ENCODE peak calls at places on chromosomes 3 and 15, in four cellular contexts. One of them, this sample, is unnamed.

GRCh38 chr3:24522155-24522579 is 27.5 kb upstream of the THRB start:
- DNase-seq in GM23248: no peak
- DNase-seq in fibroblast of lung: no peak
- DNase-seq in hepatocyte: peak; percentile 49
- DNase-seq in this sample: no peak

GRCh38 chr3:29347412-29347811 is 66.5 kb downstream of the RBMS3 start:
- DNase-seq in GM23248: no peak
- DNase-seq in fibroblast of lung: no peak
- DNase-seq in hepatocyte: no peak
- DNase-seq in this sample: no peak

GRCh38 chr3:187960820-187961219 is 193.1 kb upstream of the LPP start:
- DNase-seq in GM23248: peak; percentile 70
- DNase-seq in fibroblast of lung: peak; percentile 84
- DNase-seq in hepatocyte: no peak
- DNase-seq in this sample: peak; percentile 74

GRCh38 chr3:127211118-127212060 is 18.5 kb downstream of the PRR23E start:
- DNase-seq in GM23248: no peak
- DNase-seq in fibroblast of lung: no peak
- DNase-seq in hepatocyte: no peak
- DNase-seq in this sample: no peak

GRCh38 chr3:134336587-134336986 is 37.7 kb downstream of the AMOTL2 start:
- DNase-seq in GM23248: peak; percentile 78
- DNase-seq in fibroblast of lung: peak; percentile 85
- DNase-seq in hepatocyte: peak; percentile 62
- DNase-seq in this sample: peak; percentile 79

GRCh38 chr15:41978534-41978933 is 6.2 kb upstream of the EHD4 start:
- DNase-seq in GM23248: no peak
- DNase-seq in fibroblast of lung: no peak
- DNase-seq in hepatocyte: no peak
- DNase-seq in this sample: no peak

GRCh38 chr15:63449711-63450110 is 54.7 kb upstream of the USP3 start:
- DNase-seq in GM23248: peak; percentile 41
- DNase-seq in fibroblast of lung: no peak
- DNase-seq in hepatocyte: peak; percentile 47
- DNase-seq in this sample: no peak

GRCh38 chr15:47813985-47814384 is 96.7 kb downstream of the SEMA6D start:
- DNase-seq in GM23248: no peak
- DNase-seq in fibroblast of lung: no peak
- DNase-seq in hepatocyte: no peak
- DNase-seq in this sample: no peak

GRCh38 chr15:67010898-67011619 is 54.3 kb upstream of the SMAD3 start:
- DNase-seq in GM23248: no peak
- DNase-seq in fibroblast of lung: peak; percentile 42
- DNase-seq in hepatocyte: no peak
- DNase-seq in this sample: peak; percentile 25

GRCh38 chr3:30496496-30496966 is 109.9 kb upstream of the TGFBR2 start:
- DNase-seq in GM23248: peak; percentile 91
- DNase-seq in fibroblast of lung: peak; percentile 94
- DNase-seq in hepatocyte: peak; percentile 47
- DNase-seq in this sample: peak; percentile 90

GRCh38 chr15:74614744-74615312 is 808 bp upstream of the CLK3 start:
- DNase-seq in GM23248: peak; percentile 91
- DNase-seq in fibroblast of lung: peak; percentile 67
- DNase-seq in hepatocyte: peak; percentile 93
- DNase-seq in this sample: peak; percentile 46

GRCh38 chr15:89104172-89104564 is 15.9 kb downstream of the ABHD2 start:
- DNase-seq in GM23248: peak; percentile 69
- DNase-seq in fibroblast of lung: peak; percentile 47
- DNase-seq in hepatocyte: no peak
- DNase-seq in this sample: peak; percentile 33

GRCh38 chr15:91517491-91518200 is 335.9 kb upstream of the SLCO3A1 start:
- DNase-seq in GM23248: peak; percentile 68
- DNase-seq in fibroblast of lung: peak; percentile 67
- DNase-seq in hepatocyte: no peak
- DNase-seq in this sample: peak; percentile 64

GRCh38 chr3:105938101-105938500 is 69.3 kb upstream of the CBLB start:
- DNase-seq in GM23248: peak; percentile 65
- DNase-seq in fibroblast of lung: peak; percentile 59
- DNase-seq in hepatocyte: peak; percentile 21
- DNase-seq in this sample: peak; percentile 46

GRCh38 chr3:143820466-143821221 is 27.6 kb downstream of the SLC9A9 start:
- DNase-seq in GM23248: no peak
- DNase-seq in fibroblast of lung: peak; percentile 8
- DNase-seq in hepatocyte: no peak
- DNase-seq in this sample: no peak

GRCh38 chr3:59981377-59981776 is 931.6 kb upstream of the CFAP20DC start:
- DNase-seq in GM23248: no peak
- DNase-seq in fibroblast of lung: no peak
- DNase-seq in hepatocyte: no peak
- DNase-seq in this sample: no peak

GRCh38 chr15:40695469-40695910 is 516 bp downstream of the RAD51 start:
- DNase-seq in GM23248: peak; percentile 63
- DNase-seq in fibroblast of lung: peak; percentile 37
- DNase-seq in hepatocyte: peak; percentile 33
- DNase-seq in this sample: peak; percentile 22

GRCh38 chr3:1235526-1236120 is 142.8 kb downstream of the CNTN6 start:
- DNase-seq in GM23248: no peak
- DNase-seq in fibroblast of lung: no peak
- DNase-seq in hepatocyte: no peak
- DNase-seq in this sample: no peak

GRCh38 chr3:194548346-194549321 is 61.8 kb upstream of the ATP13A3 start:
- DNase-seq in GM23248: no peak
- DNase-seq in fibroblast of lung: peak; percentile 65
- DNase-seq in hepatocyte: peak; percentile 19
- DNase-seq in this sample: peak; percentile 68

GRCh38 chr3:105274958-105275357 is 91.8 kb upstream of the ALCAM start:
- DNase-seq in GM23248: peak; percentile 70
- DNase-seq in fibroblast of lung: peak; percentile 66
- DNase-seq in hepatocyte: no peak
- DNase-seq in this sample: peak; percentile 52

GRCh38 chr3:104755791-104756190 is 610.9 kb upstream of the ALCAM start:
- DNase-seq in GM23248: no peak
- DNase-seq in fibroblast of lung: no peak
- DNase-seq in hepatocyte: no peak
- DNase-seq in this sample: no peak

GRCh38 chr3:72310028-72310987 is 525.4 kb upstream of the PROK2 start:
- DNase-seq in GM23248: peak; percentile 87
- DNase-seq in fibroblast of lung: peak; percentile 71
- DNase-seq in hepatocyte: peak; percentile 37
- DNase-seq in this sample: peak; percentile 53

GRCh38 chr3:65146149-65146548 is 458.3 kb upstream of the ADAMTS9 start:
- DNase-seq in GM23248: peak; percentile 25
- DNase-seq in fibroblast of lung: peak; percentile 72
- DNase-seq in hepatocyte: peak; percentile 75
- DNase-seq in this sample: peak; percentile 67

GRCh38 chr3:190345878-190346277 is 23.6 kb upstream of the CLDN1 start:
- DNase-seq in GM23248: no peak
- DNase-seq in fibroblast of lung: peak; percentile 16
- DNase-seq in hepatocyte: no peak
- DNase-seq in this sample: no peak
- H3K27ac ChIP-seq in GM23248: peak overlapping the region; percentile 89
- H3K27ac ChIP-seq in fibroblast of lung: peak overlapping the region; percentile 52
- H3K27ac ChIP-seq in hepatocyte: peak overlapping the region; percentile 84
- H3K27ac ChIP-seq in this sample: peak overlapping the region; percentile 94

DNA sequence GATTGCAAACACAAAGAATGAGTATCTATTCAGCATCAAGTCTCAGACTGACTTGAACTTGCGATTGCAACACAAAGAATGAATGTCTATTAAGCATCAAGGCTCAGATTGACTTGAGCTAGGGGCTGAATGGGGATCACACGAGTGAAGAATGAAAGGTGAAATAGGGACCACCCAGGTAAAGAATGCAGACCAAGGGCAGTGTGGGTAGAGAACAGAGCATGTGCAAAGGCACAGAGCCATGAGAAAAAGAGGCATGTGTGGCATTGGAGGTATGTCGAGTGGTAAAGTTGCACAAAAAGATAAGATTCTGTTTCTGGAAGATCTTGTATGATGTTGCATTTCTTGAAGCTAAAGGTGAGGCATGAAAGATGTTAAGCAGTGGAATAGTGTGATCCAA is 119.4 kb upstream of the GPR149 start:
- DNase-seq in GM23248: no peak
- DNase-seq in fibroblast of lung: no peak
- DNase-seq in hepatocyte: no peak
- DNase-seq in this sample: no peak
- TF ChIP-seq EZH2 in GM23248: no peak
- TF ChIP-seq EZH2 in fibroblast of lung: no peak
- TF ChIP-seq EZH2 in hepatocyte: no peak
- TF ChIP-seq EZH2 in this sample: no peak

DNA sequence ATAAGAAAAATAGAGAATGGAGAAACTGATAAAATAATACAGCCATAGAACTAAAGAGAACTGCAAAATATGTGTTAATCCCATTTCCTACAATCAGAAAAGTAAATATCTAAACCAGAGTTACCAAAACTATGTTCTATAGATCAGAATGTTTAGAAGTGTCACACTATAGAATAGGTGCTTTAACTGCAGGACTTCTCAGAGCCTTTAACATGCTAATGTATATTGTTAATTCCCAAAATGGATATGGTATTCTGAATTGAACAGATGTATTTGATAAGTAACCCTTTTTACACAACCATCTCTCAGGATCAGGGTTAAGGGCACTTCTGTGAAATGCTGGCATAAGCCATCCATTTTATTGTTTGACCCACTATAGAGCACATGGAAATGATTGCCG is 200.3 kb downstream of the SHOX2 start:
- DNase-seq in GM23248: no peak
- DNase-seq in fibroblast of lung: no peak
- DNase-seq in hepatocyte: no peak
- DNase-seq in this sample: no peak
- H3K36me3 ChIP-seq in GM23248: no peaks in the 10 kb centered on the region
- H3K36me3 ChIP-seq in fibroblast of lung: no peaks in the 10 kb centered on the region
- H3K36me3 ChIP-seq in hepatocyte: no peaks in the 10 kb centered on the region
- H3K36me3 ChIP-seq in this sample: no peaks in the 10 kb centered on the region

GRCh38 chr3:45120615-45121158 is 25.5 kb downstream of the CDCP1 start:
- DNase-seq in GM23248: no peak
- DNase-seq in fibroblast of lung: no peak
- DNase-seq in hepatocyte: no peak
- DNase-seq in this sample: no peak
- H3K27ac ChIP-seq in GM23248: no peak overlapping the region
- H3K27ac ChIP-seq in fibroblast of lung: peak overlapping the region; percentile 7
- H3K27ac ChIP-seq in hepatocyte: peak overlapping the region; percentile 88
- H3K27ac ChIP-seq in this sample: no peak overlapping the region